ENCODE peak calls at places on chromosomes 1 and 21, in four cellular contexts. B, G, V and F are unnamed samples.

GRCh38 chr1:116666747-116667576 is 571 bp downstream of the IGSF3 start:
- DNase-seq in B (peak), G (no peak), V (peak), F (no peak)

GRCh38 chr1:231392380-231393131 is 29.5 kb downstream of the EGLN1 start:
- DNase-seq in G (no peak), V (no peak), B (no peak), F (no peak)

GRCh38 chr1:51203121-51203873 is 32.8 kb upstream of the RNF11 start:
- DNase-seq in V (no peak), G (peak), B (no peak), F (no peak)

GRCh38 chr21:28294046-28294445 is 698.6 kb downstream of the LTN1 start:
- DNase-seq in V (no peak), G (no peak), B (no peak), F (no peak)

GRCh38 chr21:38478782-38479181 is 19.5 kb downstream of the ERG start:
- DNase-seq in V (no peak), B (no peak), G (no peak), F (peak)

GRCh38 chr1:29687601-29688244 is 451.4 kb downstream of the PTPRU start:
- DNase-seq in V (no peak), B (no peak), G (no peak), F (no peak)

GRCh38 chr1:236868625-236869467 is 73.8 kb downstream of the MTR start:
- DNase-seq in V (peak), B (no peak), G (peak), F (peak)

GRCh38 chr1:13593511-13594131 is 10.0 kb downstream of the PDPN start:
- DNase-seq in V (no peak), B (no peak), G (no peak), F (no peak)

GRCh38 chr1:17941396-17941795 is 166.2 kb upstream of the IGSF21 start:
- DNase-seq in G (no peak), V (no peak), B (no peak), F (no peak)

GRCh38 chr1:35264861-35265260 is 3.6 kb upstream of the ZMYM4 start:
- DNase-seq in G (no peak), B (no peak), V (no peak), F (no peak)

GRCh38 chr21:21159253-21159899 is 161.2 kb downstream of the NCAM2 start:
- DNase-seq in V (no peak), B (no peak), G (no peak), F (no peak)

GRCh38 chr1:228276901-228277490 is 69.2 kb downstream of the OBSCN start:
- DNase-seq in B (peak), V (no peak), G (no peak), F (no peak)

GRCh38 chr1:148318123-148318899 is 164.8 kb downstream of the PPIAL4G start:
- DNase-seq in G (peak), B (peak), V (no peak), F (peak)

GRCh38 chr21:15823486-15824150 is 93.8 kb downstream of the USP25 start:
- DNase-seq in B (no peak), V (no peak), G (no peak), F (no peak)
- H3K4me3 ChIP-seq in B (no peak), V (no peak), G (no peak), F (no peak)

DNA sequence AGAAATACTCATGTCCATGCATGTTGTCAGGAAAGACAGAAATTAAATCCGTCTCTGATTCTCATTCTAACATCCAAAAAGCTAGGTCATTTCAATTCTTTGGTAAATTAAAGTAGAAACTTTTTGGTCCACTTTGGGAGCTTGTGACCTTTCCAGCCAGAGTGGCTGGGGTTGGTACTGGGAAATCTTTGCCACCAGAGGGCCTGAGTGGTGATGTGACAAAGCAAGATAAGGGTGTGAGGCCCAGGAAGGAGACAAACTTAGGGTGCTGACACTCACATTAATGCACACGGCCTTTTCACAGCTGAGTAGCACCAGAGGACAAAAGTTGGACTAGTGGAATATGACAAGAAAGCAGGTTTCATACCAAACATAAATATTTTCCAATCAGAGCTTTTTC is 144.3 kb downstream of the DNM3 start:
- DNase-seq in V (peak), G (no peak), B (no peak), F (no peak)
- TF ChIP-seq GABPA in V (no peak), G (no peak), B (no peak), F (no peak)

GRCh38 chr1:31920986-31921385 is 17.2 kb downstream of the PTP4A2 start:
- DNase-seq in G (no peak), V (no peak), B (no peak), F (no peak)
- H3K4me3 ChIP-seq in G (no peak), V (no peak), B (no peak), F (no peak)

GRCh38 chr1:245956225-245956624 is 550.9 kb downstream of the SMYD3 start:
- DNase-seq in V (peak), G (no peak), B (no peak), F (no peak)
- TF ChIP-seq GABPA in V (no peak), G (no peak), B (no peak), F (no peak)

DNA sequence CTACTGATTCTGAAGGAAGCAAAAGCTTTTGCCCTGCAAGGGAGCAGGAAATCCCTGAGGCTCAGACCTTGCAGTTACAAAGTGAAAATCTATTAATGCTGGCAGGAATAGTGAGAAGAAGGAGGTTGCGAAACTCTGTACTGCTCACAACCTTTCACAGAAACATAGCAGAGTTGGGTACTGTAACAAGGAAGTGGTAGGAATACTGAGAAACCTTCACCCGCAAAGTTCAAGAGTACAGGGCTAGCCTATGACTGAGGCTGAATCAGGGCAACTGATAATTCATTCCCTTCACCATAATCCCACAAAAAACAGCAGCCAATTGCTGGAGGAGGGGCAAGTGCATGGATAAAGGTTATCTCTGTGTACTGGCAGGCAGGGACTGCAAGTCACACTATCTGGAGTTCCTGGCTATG is 23.9 kb upstream of the KCTD3 start:
- DNase-seq in V (no peak), B (no peak), G (peak), F (peak)
- H3K4me3 ChIP-seq in V (no peak), B (no peak), G (no peak), F (no peak)

GRCh38 chr21:45519182-45519581 is 23.1 kb downstream of the SLC19A1 start:
- DNase-seq in B (no peak), V (no peak), G (no peak), F (no peak)

GRCh38 chr21:45516671-45517151 is 25.5 kb downstream of the SLC19A1 start:
- DNase-seq in V (no peak), B (no peak), G (no peak), F (no peak)

GRCh38 chr21:45516071-45516670 is 26.1 kb downstream of the SLC19A1 start:
- DNase-seq in G (no peak), V (no peak), B (no peak), F (no peak)

GRCh38 chr21:45515241-45516061 is 26.8 kb downstream of the SLC19A1 start:
- DNase-seq in V (no peak), B (no peak), G (no peak), F (no peak)

DNA sequence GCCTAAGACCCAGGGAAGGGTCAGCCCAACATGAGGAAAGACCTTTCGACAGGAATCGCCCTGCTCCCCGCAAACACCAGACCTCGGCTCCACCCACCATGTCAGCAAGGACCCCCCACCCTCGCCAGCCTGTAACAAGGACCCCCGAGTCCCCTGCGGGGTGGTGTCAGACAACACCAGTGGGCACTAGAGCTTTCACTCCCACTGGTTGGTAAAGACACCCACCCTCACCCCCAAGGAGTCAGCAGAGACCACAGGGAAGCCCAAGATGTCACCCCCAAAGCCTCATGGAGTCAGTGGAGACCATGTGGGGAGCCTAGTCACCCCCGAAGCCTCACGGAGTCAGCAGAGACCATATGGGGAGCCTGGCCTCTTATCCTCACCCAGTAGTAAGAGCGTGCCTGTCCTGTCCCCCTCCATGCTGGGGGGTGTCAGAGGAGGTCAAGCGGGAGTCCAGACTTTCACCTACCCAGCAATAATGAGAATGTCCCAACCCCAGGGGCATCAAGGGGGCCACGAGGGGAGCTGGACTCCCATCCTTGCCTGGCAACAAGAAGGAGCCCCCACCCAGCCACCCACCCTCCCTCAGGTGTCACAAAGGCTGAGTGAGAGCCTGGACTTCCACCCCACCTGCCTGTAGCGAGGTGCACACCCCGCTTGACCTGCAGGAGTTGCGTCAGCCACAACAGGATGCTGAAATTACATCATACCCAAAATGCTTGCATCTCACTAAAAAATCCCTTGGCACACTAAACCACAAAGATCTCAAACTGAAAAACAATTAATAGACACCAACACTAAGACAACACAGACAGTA is 24.8 kb downstream of the SLC19A1 start:
- DNase-seq in B (no peak), V (no peak), G (peak), F (peak)
- TF ChIP-seq GABPA in B (no peak), V (no peak), G (no peak), F (no peak)

DNA sequence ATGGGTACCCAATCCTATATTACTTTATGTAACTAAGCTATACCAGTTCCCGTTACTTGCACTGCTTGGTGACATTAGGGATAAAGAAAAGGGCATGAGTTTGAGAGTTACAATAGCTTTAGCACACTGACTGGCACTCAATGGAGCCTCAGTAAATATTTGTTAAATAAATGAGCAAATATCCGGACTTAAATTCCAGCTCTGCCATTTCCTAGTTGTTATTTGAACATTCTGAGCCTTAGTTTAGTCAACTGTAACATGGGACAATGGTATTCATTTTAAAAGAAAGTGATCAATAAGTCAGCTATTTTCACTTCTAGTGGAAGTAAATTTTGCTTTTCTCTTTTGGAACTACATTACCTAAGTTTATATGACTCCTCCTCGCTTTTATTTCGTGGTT is 198.7 kb downstream of the ZC3H11B start:
- DNase-seq in G (no peak), V (no peak), B (no peak), F (no peak)
- H3K4me3 ChIP-seq in G (no peak), V (no peak), B (no peak), F (no peak)

GRCh38 chr21:37204580-37204979 is 62.6 kb downstream of the VPS26C start:
- DNase-seq in G (no peak), B (no peak), V (no peak), F (no peak)
- TF ChIP-seq GABPA in G (no peak), B (no peak), V (no peak), F (no peak)